ENCODE peak calls at places on chromosomes 12 and 14, in eight cellular contexts. R, H, G, A, M, X, Q and V are unnamed samples.

GRCh38 chr12:106113042-106113441 is 25.7 kb downstream of the NUAK1 start:
- DNase-seq in Q (no peak), R (no peak), X (peak), G (peak), H (no peak), A (no peak), M (no peak), V (peak)

GRCh38 chr12:102406033-102406584 is 74.3 kb downstream of the IGF1 start:
- DNase-seq in X (peak), R (peak), H (no peak), G (peak), Q (no peak), A (peak), M (peak), V (peak)

GRCh38 chr12:32104572-32105355 is 1.9 kb upstream of the BICD1 start:
- DNase-seq in M (no peak), X (no peak), A (no peak), Q (no peak), R (no peak), H (no peak), G (no peak), V (no peak)

GRCh38 chr12:124236651-124237050 is 58.2 kb upstream of the RFLNA start:
- DNase-seq in G (peak), Q (no peak), M (peak), R (no peak), H (no peak), A (no peak), X (peak), V (peak)

GRCh38 chr14:79278798-79279644 is 932.3 kb downstream of the DIO2 start:
- DNase-seq in R (peak), A (peak), M (peak), H (peak), Q (peak), G (peak), X (peak), V (peak)

GRCh38 chr12:25962932-25963525 is 4.5 kb downstream of the RASSF8 start:
- DNase-seq in Q (no peak), A (no peak), H (peak), X (peak), G (no peak), M (no peak), R (no peak), V (peak)

GRCh38 chr14:100271247-100271939 is 32.4 kb downstream of the YY1 start:
- DNase-seq in R (no peak), X (peak), M (peak), H (no peak), Q (peak), G (no peak), A (no peak), V (peak)

GRCh38 chr14:90795744-90796143 is 20.5 kb downstream of the TTC7B start:
- DNase-seq in G (peak), A (no peak), M (no peak), Q (no peak), H (no peak), R (no peak), X (peak), V (peak)

GRCh38 chr12:2422591-2422990 is 369.8 kb downstream of the CACNA1C start:
- DNase-seq in Q (no peak), X (no peak), H (no peak), G (no peak), A (no peak), M (no peak), R (no peak), V (no peak)

GRCh38 chr14:94646481-94646880 is 34.3 kb downstream of the SERPINA3 start:
- DNase-seq in G (peak), H (no peak), M (no peak), R (no peak), X (peak), A (no peak), Q (no peak), V (peak)

GRCh38 chr12:19884081-19884480 is 444.8 kb downstream of the AEBP2 start:
- DNase-seq in H (no peak), M (no peak), Q (no peak), X (peak), R (no peak), A (no peak), G (no peak), V (no peak)

GRCh38 chr14:54085137-54085810 is 128.6 kb upstream of the BMP4 start:
- DNase-seq in R (no peak), M (no peak), H (no peak), G (peak), Q (peak), A (no peak), X (peak), V (peak)

GRCh38 chr12:124443929-124444712 is 123.3 kb downstream of the NCOR2 start:
- DNase-seq in M (no peak), H (no peak), A (no peak), R (no peak), Q (no peak), X (no peak), G (no peak), V (peak)

GRCh38 chr12:109098142-109098652 is 800 bp downstream of the UNG start:
- DNase-seq in M (peak), A (no peak), H (peak), G (peak), Q (no peak), X (peak), R (no peak), V (peak)

GRCh38 chr12:41967668-41968649 is 176.7 kb downstream of the GXYLT1 start:
- DNase-seq in G (peak), Q (no peak), X (no peak), M (no peak), A (no peak), R (peak), H (no peak), V (peak)

GRCh38 chr12:123733243-123733642 is 21.1 kb downstream of the ATP6V0A2 start:
- DNase-seq in A (no peak), M (no peak), R (no peak), Q (no peak), H (no peak), G (no peak), X (no peak), V (no peak)

GRCh38 chr12:99810718-99811593 is 163.4 kb downstream of the GARIN6 start:
- DNase-seq in R (no peak), G (peak), M (no peak), A (no peak), H (no peak), X (peak), Q (peak), V (peak)

GRCh38 chr12:15728118-15728598 is 61.0 kb downstream of the EPS8 start:
- DNase-seq in G (peak), Q (no peak), A (no peak), X (peak), M (no peak), H (no peak), R (no peak), V (peak)

GRCh38 chr12:48999371-49000131 is at the start of gene DDN:
- DNase-seq in Q (no peak), M (no peak), G (no peak), H (peak), A (no peak), R (peak), X (peak), V (peak)

GRCh38 chr12:1130571-1130970 is 139.5 kb downstream of the ERC1 start:
- DNase-seq in M (no peak), A (no peak), X (no peak), G (no peak), H (no peak), Q (peak), R (no peak), V (no peak)

GRCh38 chr14:59347511-59347900 is 117.7 kb downstream of the GPR135 start:
- DNase-seq in H (no peak), X (no peak), A (no peak), G (no peak), M (no peak), R (no peak), Q (no peak), V (no peak)

GRCh38 chr12:53844989-53845836 is 93.4 kb upstream of the HOXC13 start:
- DNase-seq in X (peak), A (no peak), G (peak), H (no peak), Q (no peak), R (no peak), M (no peak), V (peak)

GRCh38 chr12:109065154-109065852 is 12.9 kb downstream of the USP30 start:
- DNase-seq in M (peak), Q (peak), X (no peak), A (no peak), R (no peak), H (no peak), G (no peak), V (peak)

GRCh38 chr12:66929121-66929520 is 250.2 kb upstream of the GRIP1 start:
- DNase-seq in M (no peak), Q (no peak), G (no peak), A (no peak), R (no peak), H (no peak), X (no peak), V (no peak)

GRCh38 chr12:78096909-78097597 is 266.4 kb downstream of the NAV3 start:
- DNase-seq in Q (no peak), A (no peak), R (no peak), G (peak), X (peak), M (no peak), H (no peak), V (peak)

GRCh38 chr14:79136437-79137430 is 966.6 kb downstream of the NRXN3 start:
- DNase-seq in X (no peak), M (no peak), G (peak), H (no peak), A (no peak), Q (no peak), R (peak), V (no peak)

GRCh38 chr14:31128601-31129526 is 78.7 kb downstream of the HECTD1 start:
- DNase-seq in Q (no peak), M (no peak), H (no peak), R (no peak), A (no peak), G (no peak), X (no peak), V (no peak)

GRCh38 chr12:59651230-59651920 is 55.5 kb downstream of the SLC16A7 start:
- DNase-seq in M (no peak), G (peak), X (peak), H (no peak), Q (peak), A (no peak), R (no peak), V (peak)

GRCh38 chr14:104536942-104537612 is 42.5 kb upstream of the C14orf180 start:
- DNase-seq in Q (no peak), G (peak), A (peak), R (no peak), X (peak), H (no peak), M (no peak), V (peak)

GRCh38 chr12:48977290-48978281 is 536 bp upstream of the WNT1 start:
- DNase-seq in X (no peak), H (peak), A (peak), G (peak), R (peak), Q (peak), M (peak), V (peak)

GRCh38 chr14:53792909-53793308 is 163.7 kb downstream of the BMP4 start:
- DNase-seq in Q (no peak), G (no peak), A (no peak), X (no peak), H (no peak), R (peak), M (no peak), V (no peak)

GRCh38 chr12:32419520-32419960 is 20.2 kb downstream of the FGD4 start:
- DNase-seq in H (no peak), G (peak), R (no peak), Q (no peak), A (no peak), X (peak), M (no peak), V (peak)

GRCh38 chr12:69872804-69873203 is 47.8 kb downstream of the MYRFL start:
- DNase-seq in Q (no peak), A (no peak), H (no peak), G (no peak), R (no peak), M (no peak), X (no peak), V (peak)

GRCh38 chr12:57479376-57480115 is at the start of gene ARHGAP9:
- DNase-seq in R (no peak), G (no peak), M (no peak), Q (no peak), A (no peak), H (no peak), X (no peak), V (peak)

GRCh38 chr12:127819066-127819465 is 447.9 kb upstream of the TMEM132C start:
- DNase-seq in Q (no peak), X (peak), M (no peak), H (no peak), G (peak), R (no peak), A (no peak), V (no peak)

GRCh38 chr14:96126783-96127271 is 77.8 kb upstream of the BDKRB2 start:
- DNase-seq in A (no peak), R (no peak), M (no peak), X (no peak), H (no peak), G (no peak), Q (no peak), V (peak)

GRCh38 chr12:66600805-66601392 is 78.0 kb downstream of the GRIP1 start:
- DNase-seq in G (no peak), M (no peak), X (no peak), R (peak), Q (no peak), H (no peak), A (no peak), V (no peak)

GRCh38 chr12:54030889-54031860 is 1.7 kb upstream of the HOXC5 start:
- DNase-seq in X (peak), H (peak), R (peak), A (no peak), M (no peak), Q (no peak), G (peak), V (peak)

GRCh38 chr12:54502485-54502884 is 4.9 kb downstream of the NCKAP1L start:
- DNase-seq in Q (no peak), X (no peak), H (no peak), A (no peak), M (no peak), G (no peak), R (no peak), V (no peak)

GRCh38 chr12:110627500-110628195 is 13.7 kb downstream of the TCTN1 start:
- DNase-seq in Q (no peak), M (no peak), R (no peak), A (no peak), H (no peak), G (no peak), X (no peak), V (no peak)

GRCh38 chr12:110616471-110617115 is 2.7 kb downstream of the TCTN1 start:
- DNase-seq in G (no peak), X (no peak), R (no peak), A (no peak), H (no peak), M (no peak), Q (no peak), V (no peak)

GRCh38 chr12:110619534-110619953 is 5.6 kb downstream of the TCTN1 start:
- DNase-seq in R (no peak), X (no peak), Q (no peak), G (no peak), H (no peak), A (no peak), M (no peak), V (no peak)

GRCh38 chr12:110622582-110622981 is 8.7 kb downstream of the TCTN1 start:
- DNase-seq in M (no peak), Q (peak), H (no peak), X (no peak), G (no peak), R (no peak), A (no peak), V (peak)
- TF ChIP-seq CTCF in M (no peak), Q (no peak), H (no peak), X (no peak), G (no peak), R (no peak), A (no peak), V (no peak)

DNA sequence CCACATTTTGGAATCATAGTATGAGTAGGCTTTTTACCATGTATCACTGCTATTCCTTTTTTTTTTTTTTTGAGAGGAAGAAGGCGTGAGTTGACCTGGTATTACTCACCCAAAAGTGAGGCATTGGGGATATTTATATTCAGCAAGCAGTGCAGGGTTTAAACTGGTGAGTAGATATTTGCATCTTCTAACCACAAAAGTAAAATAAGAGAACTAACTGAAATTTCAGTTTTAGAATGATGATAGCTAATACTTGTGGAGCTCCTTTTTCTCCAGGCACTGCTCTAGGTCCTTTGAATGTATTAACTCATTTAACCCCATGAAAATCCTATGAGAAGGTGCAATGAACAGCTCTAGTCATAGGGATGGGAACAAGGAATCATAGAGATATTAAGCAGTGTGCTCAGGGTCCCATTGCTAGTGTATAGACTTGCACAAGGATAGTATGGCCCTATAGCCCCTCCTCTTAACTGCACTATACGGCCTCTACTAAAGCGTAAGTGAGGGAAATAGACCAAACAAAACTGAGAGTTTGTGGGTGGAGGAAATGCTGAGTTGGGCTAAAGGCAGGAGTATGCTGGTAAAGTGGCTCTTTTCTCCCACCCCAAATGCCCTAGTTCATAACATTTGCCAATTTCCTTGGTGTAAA is 104.3 kb upstream of the MAX start:
- DNase-seq in H (no peak), G (peak), M (no peak), X (peak), A (no peak), R (no peak), Q (no peak), V (peak)
- H3K4me3 ChIP-seq in H (no peak), G (no peak), M (no peak), X (no peak), A (no peak), R (no peak), Q (no peak), V (no peak)

GRCh38 chr12:125455556-125455955 is 390.3 kb downstream of the AACS start:
- DNase-seq in H (no peak), A (no peak), G (no peak), M (no peak), X (no peak), Q (no peak), R (peak), V (no peak)
- TF ChIP-seq CTCF in H (no peak), A (no peak), G (no peak), M (no peak), X (no peak), Q (no peak), R (peak), V (no peak)

GRCh38 chr12:119363490-119363889 is 29.0 kb downstream of the CCDC60 start:
- DNase-seq in Q (no peak), R (peak), G (no peak), A (no peak), H (no peak), M (no peak), X (no peak), V (no peak)

GRCh38 chr12:119369907-119370546 is 35.5 kb downstream of the CCDC60 start:
- DNase-seq in R (no peak), G (no peak), A (no peak), M (no peak), X (no peak), Q (no peak), H (no peak), V (no peak)

GRCh38 chr12:119363037-119363436 is 28.5 kb downstream of the CCDC60 start:
- DNase-seq in X (no peak), H (no peak), R (no peak), A (no peak), Q (no peak), M (no peak), G (no peak), V (no peak)

GRCh38 chr12:119365451-119365850 is 30.9 kb downstream of the CCDC60 start:
- DNase-seq in H (no peak), M (no peak), A (no peak), R (no peak), G (no peak), X (no peak), Q (peak), V (no peak)

GRCh38 chr12:119366007-119366406 is 31.5 kb downstream of the CCDC60 start:
- DNase-seq in Q (no peak), A (no peak), M (no peak), H (no peak), R (no peak), X (no peak), G (no peak), V (no peak)
- H3K4me3 ChIP-seq in Q (no peak), A (no peak), M (no peak), H (no peak), R (no peak), X (no peak), G (no peak), V (no peak)

DNA sequence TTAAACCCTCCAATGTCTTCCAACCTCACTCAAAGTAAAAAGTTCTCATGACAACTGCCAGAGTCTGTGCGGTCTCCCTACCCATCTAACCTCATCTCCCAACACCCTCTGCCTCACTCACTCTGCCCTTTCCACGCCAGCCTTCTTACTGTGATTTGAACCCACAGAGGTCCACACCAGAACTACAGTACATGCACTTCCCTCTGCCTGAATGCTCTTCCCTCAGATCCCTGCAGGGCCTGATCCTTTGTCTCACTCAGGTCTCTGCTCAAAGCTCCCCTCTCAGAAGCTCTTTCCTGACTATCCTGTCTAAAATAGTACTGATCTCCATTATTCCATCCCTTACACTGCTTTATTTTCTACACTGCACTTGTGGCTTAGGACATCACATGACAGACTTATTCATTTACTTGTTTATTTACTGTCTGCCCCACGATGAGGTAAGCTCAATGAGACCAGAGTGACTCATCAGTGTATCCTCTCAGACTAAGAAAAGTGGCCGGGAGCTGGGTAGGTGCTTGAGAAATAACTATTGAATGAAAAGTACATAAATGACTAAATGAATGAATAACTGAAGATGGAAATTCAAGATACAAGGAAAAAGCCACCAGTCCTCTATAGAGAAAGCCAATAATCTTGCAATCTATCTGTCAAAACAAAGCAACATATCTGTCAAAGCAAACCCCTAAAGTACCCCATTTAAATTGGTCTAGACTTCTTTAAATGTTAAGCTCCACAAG is 17.1 kb downstream of the POMT2 start:
- DNase-seq in M (no peak), G (peak), X (peak), H (no peak), Q (peak), R (no peak), A (no peak), V (peak)
- TF ChIP-seq CTCF in M (no peak), G (no peak), X (no peak), H (no peak), Q (no peak), R (no peak), A (no peak), V (no peak)

GRCh38 chr12:120224304-120225199 is 23.6 kb upstream of the RPLP0 start:
- DNase-seq in G (no peak), Q (no peak), R (no peak), H (no peak), M (peak), A (peak), X (no peak), V (peak)
- H3K4me3 ChIP-seq in G (no peak), Q (no peak), R (no peak), H (no peak), M (peak), A (no peak), X (no peak), V (no peak)

DNA sequence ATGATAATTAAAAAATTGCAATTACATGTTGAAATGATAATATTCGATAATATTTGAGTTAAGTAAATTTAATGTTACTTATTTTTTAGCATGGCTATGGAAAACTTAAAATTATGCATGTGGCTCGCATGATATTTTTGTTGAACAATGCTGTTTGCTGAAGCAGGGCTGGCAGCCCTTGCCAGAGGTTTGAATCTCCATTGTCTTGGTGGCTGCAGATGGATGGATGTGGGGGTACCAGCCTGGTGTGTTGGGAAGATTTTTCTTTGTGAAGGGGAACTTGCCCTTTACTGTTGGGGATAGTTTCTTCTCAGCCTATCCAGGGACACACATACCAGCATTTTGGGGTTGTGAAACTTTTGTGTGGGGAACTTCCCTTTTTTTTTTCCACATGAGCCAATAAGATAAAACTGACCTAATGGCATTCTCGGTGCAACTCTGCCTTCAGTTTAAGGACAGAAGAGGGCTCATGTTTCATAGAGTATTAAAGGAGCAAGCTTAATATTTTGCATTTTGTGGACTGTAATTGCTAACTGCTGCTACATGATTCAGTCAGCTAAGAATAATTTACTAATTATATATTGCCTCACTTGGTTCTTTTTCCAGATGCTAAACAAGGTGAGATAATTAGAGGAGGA is 8.8 kb downstream of the RASSF3 start:
- DNase-seq in Q (no peak), H (no peak), G (peak), M (no peak), R (no peak), X (peak), A (no peak), V (peak)
- TF ChIP-seq CTCF in Q (no peak), H (no peak), G (no peak), M (no peak), R (no peak), X (no peak), A (no peak), V (no peak)